ENCODE peak calls at places on chromosomes 13 and 19, in six cellular contexts. One of them, this sample, is unnamed.

GRCh38 chr13:95564948-95565347 is 12.4 kb downstream of the CLDN10 start:
- DNase-seq in thoracic aorta: no peak
- DNase-seq in globus pallidus: no peak
- DNase-seq in CD8-positive, alpha-beta T cell: no peak
- DNase-seq in AG09309: peak
- DNase-seq in GM19239: no peak
- DNase-seq in this sample: peak

GRCh38 chr19:30516586-30516985 is 144.4 kb downstream of the ZNF536 start:
- DNase-seq in thoracic aorta: no peak
- DNase-seq in globus pallidus: no peak
- DNase-seq in CD8-positive, alpha-beta T cell: no peak
- DNase-seq in AG09309: no peak
- DNase-seq in GM19239: no peak
- DNase-seq in this sample: no peak

GRCh38 chr13:43021926-43022670 is 1.3 kb upstream of the DNAJC15 start:
- DNase-seq in thoracic aorta: no peak
- DNase-seq in globus pallidus: no peak
- DNase-seq in CD8-positive, alpha-beta T cell: no peak
- DNase-seq in AG09309: no peak
- DNase-seq in GM19239: no peak
- DNase-seq in this sample: peak

GRCh38 chr19:10136936-10137335 is 17.2 kb upstream of the EIF3G start:
- DNase-seq in thoracic aorta: no peak
- DNase-seq in globus pallidus: no peak
- DNase-seq in CD8-positive, alpha-beta T cell: no peak
- DNase-seq in AG09309: no peak
- DNase-seq in GM19239: no peak
- DNase-seq in this sample: no peak

GRCh38 chr19:48480476-48481190 is 11.5 kb downstream of the CYTH2 start:
- DNase-seq in thoracic aorta: no peak
- DNase-seq in globus pallidus: no peak
- DNase-seq in CD8-positive, alpha-beta T cell: peak
- DNase-seq in AG09309: no peak
- DNase-seq in GM19239: no peak
- DNase-seq in this sample: peak

GRCh38 chr13:98856983-98857382 is 104.5 kb upstream of the SLC15A1 start:
- DNase-seq in thoracic aorta: no peak
- DNase-seq in globus pallidus: peak
- DNase-seq in CD8-positive, alpha-beta T cell: no peak
- DNase-seq in AG09309: no peak
- DNase-seq in GM19239: no peak
- DNase-seq in this sample: peak

GRCh38 chr19:16566702-16567101 is 5.5 kb downstream of the SLC35E1 start:
- DNase-seq in thoracic aorta: no peak
- DNase-seq in globus pallidus: no peak
- DNase-seq in CD8-positive, alpha-beta T cell: no peak
- DNase-seq in AG09309: no peak
- DNase-seq in GM19239: no peak
- DNase-seq in this sample: no peak

GRCh38 chr19:19362075-19362474 is 41.4 kb downstream of the MAU2 start:
- DNase-seq in thoracic aorta: no peak
- DNase-seq in globus pallidus: no peak
- DNase-seq in CD8-positive, alpha-beta T cell: no peak
- DNase-seq in AG09309: no peak
- DNase-seq in GM19239: no peak
- DNase-seq in this sample: no peak

This sample was measured in amniotic epithelial cell.